ENCODE peak calls at places on chromosomes 2 and 18, in five cellular contexts. One of them, this sample, is unnamed.

GRCh38 chr2:64063924-64064331 is 44.7 kb upstream of the VPS54 start:
- DNase-seq in endothelial cell of umbilical vein: peak; percentile 89
- DNase-seq in OCI-LY7: peak; percentile 66
- DNase-seq in DND-41: no peak
- DNase-seq in osteoblast: no peak
- DNase-seq in this sample: peak; percentile 55

GRCh38 chr2:65377556-65378307 is 54.7 kb downstream of the SPRED2 start:
- DNase-seq in osteoblast: peak; percentile 45
- DNase-seq in endothelial cell of umbilical vein: peak; percentile 60
- DNase-seq in DND-41: no peak
- DNase-seq in OCI-LY7: no peak
- DNase-seq in this sample: peak; percentile 75

GRCh38 chr2:69054431-69054830 is 41.5 kb downstream of the ANTXR1 start:
- DNase-seq in OCI-LY7: no peak
- DNase-seq in DND-41: no peak
- DNase-seq in endothelial cell of umbilical vein: no peak
- DNase-seq in osteoblast: no peak
- DNase-seq in this sample: peak; percentile 20

GRCh38 chr2:226327830-226328229 is 471.8 kb downstream of the IRS1 start:
- DNase-seq in endothelial cell of umbilical vein: no peak
- DNase-seq in OCI-LY7: no peak
- DNase-seq in DND-41: no peak
- DNase-seq in osteoblast: no peak
- DNase-seq in this sample: no peak

GRCh38 chr2:158297606-158298005 is 158.9 kb downstream of the CCDC148 start:
- DNase-seq in endothelial cell of umbilical vein: no peak
- DNase-seq in OCI-LY7: no peak
- DNase-seq in DND-41: no peak
- DNase-seq in osteoblast: no peak
- DNase-seq in this sample: peak; percentile 33

GRCh38 chr2:7437122-7437521 is 519.9 kb downstream of the RNF144A start:
- DNase-seq in DND-41: no peak
- DNase-seq in osteoblast: no peak
- DNase-seq in endothelial cell of umbilical vein: no peak
- DNase-seq in OCI-LY7: no peak
- DNase-seq in this sample: peak; percentile 50

GRCh38 chr2:200702646-200703118 is 109.0 kb upstream of the BZW1 start:
- DNase-seq in OCI-LY7: peak; percentile 37
- DNase-seq in osteoblast: no peak
- DNase-seq in endothelial cell of umbilical vein: no peak
- DNase-seq in DND-41: no peak
- DNase-seq in this sample: no peak

GRCh38 chr18:77068890-77069312 is 63.7 kb downstream of the MBP start:
- DNase-seq in OCI-LY7: no peak
- DNase-seq in endothelial cell of umbilical vein: no peak
- DNase-seq in DND-41: no peak
- DNase-seq in osteoblast: no peak
- DNase-seq in this sample: peak; percentile 54

GRCh38 chr2:60335533-60336237 is 217.8 kb downstream of the BCL11A start:
- DNase-seq in osteoblast: no peak
- DNase-seq in OCI-LY7: no peak
- DNase-seq in DND-41: no peak
- DNase-seq in endothelial cell of umbilical vein: no peak
- DNase-seq in this sample: no peak

GRCh38 chr2:130252880-130253645 is 54.8 kb upstream of the TUBA3E start:
- DNase-seq in endothelial cell of umbilical vein: no peak
- DNase-seq in osteoblast: peak; percentile 85
- DNase-seq in OCI-LY7: no peak
- DNase-seq in DND-41: no peak
- DNase-seq in this sample: peak; percentile 18

GRCh38 chr2:85851253-85851955 is 37.4 kb downstream of the ST3GAL5 start:
- DNase-seq in DND-41: no peak
- DNase-seq in endothelial cell of umbilical vein: no peak
- DNase-seq in osteoblast: no peak
- DNase-seq in OCI-LY7: no peak
- DNase-seq in this sample: no peak

GRCh38 chr2:47088371-47089082 is 66.6 kb downstream of the STPG4 start:
- DNase-seq in DND-41: no peak
- DNase-seq in endothelial cell of umbilical vein: peak; percentile 95
- DNase-seq in OCI-LY7: no peak
- DNase-seq in osteoblast: peak; percentile 93
- DNase-seq in this sample: peak; percentile 67

GRCh38 chr2:46239847-46240181 is 57.4 kb upstream of the EPAS1 start:
- DNase-seq in osteoblast: no peak
- DNase-seq in OCI-LY7: no peak
- DNase-seq in DND-41: peak; percentile 43
- DNase-seq in endothelial cell of umbilical vein: no peak
- DNase-seq in this sample: no peak

GRCh38 chr18:6509417-6510198 is 94.9 kb upstream of the L3MBTL4 start:
- DNase-seq in OCI-LY7: no peak
- DNase-seq in DND-41: no peak
- DNase-seq in endothelial cell of umbilical vein: no peak
- DNase-seq in osteoblast: no peak
- DNase-seq in this sample: no peak

GRCh38 chr2:62577994-62578836 is 72.2 kb upstream of the TMEM17 start:
- DNase-seq in endothelial cell of umbilical vein: peak; percentile 80
- DNase-seq in osteoblast: peak; percentile 82
- DNase-seq in OCI-LY7: no peak
- DNase-seq in DND-41: no peak
- DNase-seq in this sample: peak; percentile 97

GRCh38 chr2:16149349-16150243 is 209.2 kb downstream of the MYCN start:
- DNase-seq in OCI-LY7: no peak
- DNase-seq in endothelial cell of umbilical vein: no peak
- DNase-seq in DND-41: no peak
- DNase-seq in osteoblast: no peak
- DNase-seq in this sample: no peak

GRCh38 chr2:109463891-109464290 is 149.9 kb downstream of the SEPTIN10 start:
- DNase-seq in osteoblast: no peak
- DNase-seq in endothelial cell of umbilical vein: no peak
- DNase-seq in OCI-LY7: no peak
- DNase-seq in DND-41: no peak
- DNase-seq in this sample: no peak

GRCh38 chr18:12741351-12741750 is 38.5 kb downstream of the PSMG2 start:
- DNase-seq in OCI-LY7: no peak
- DNase-seq in endothelial cell of umbilical vein: no peak
- DNase-seq in DND-41: peak; percentile 43
- DNase-seq in osteoblast: peak; percentile 92
- DNase-seq in this sample: peak; percentile 52

GRCh38 chr2:119240311-119241204 is 16.9 kb downstream of the STEAP3 start:
- DNase-seq in osteoblast: peak; percentile 93
- DNase-seq in DND-41: no peak
- DNase-seq in OCI-LY7: no peak
- DNase-seq in endothelial cell of umbilical vein: no peak
- DNase-seq in this sample: peak; percentile 88

GRCh38 chr2:59684101-59684770 is 869.2 kb downstream of the BCL11A start:
- DNase-seq in osteoblast: no peak
- DNase-seq in DND-41: no peak
- DNase-seq in OCI-LY7: no peak
- DNase-seq in endothelial cell of umbilical vein: no peak
- DNase-seq in this sample: no peak

GRCh38 chr2:212536385-212537310 is 2.0 kb downstream of the ERBB4 start:
- DNase-seq in OCI-LY7: no peak
- DNase-seq in osteoblast: peak; percentile 59
- DNase-seq in DND-41: no peak
- DNase-seq in endothelial cell of umbilical vein: peak; percentile 7
- DNase-seq in this sample: no peak

GRCh38 chr2:45194611-45195010 is 185.4 kb upstream of the SIX2 start:
- DNase-seq in endothelial cell of umbilical vein: no peak
- DNase-seq in osteoblast: no peak
- DNase-seq in DND-41: no peak
- DNase-seq in OCI-LY7: no peak
- DNase-seq in this sample: no peak

GRCh38 chr18:23627325-23627724 is 35.4 kb downstream of the ANKRD29 start:
- DNase-seq in DND-41: no peak
- DNase-seq in OCI-LY7: no peak
- DNase-seq in osteoblast: peak; percentile 76
- DNase-seq in endothelial cell of umbilical vein: peak; percentile 85
- DNase-seq in this sample: peak; percentile 87

GRCh38 chr2:95026471-95027368 is 1.2 kb downstream of the MAL start:
- DNase-seq in OCI-LY7: no peak
- DNase-seq in endothelial cell of umbilical vein: no peak
- DNase-seq in osteoblast: peak; percentile 79
- DNase-seq in DND-41: peak; percentile 49
- DNase-seq in this sample: no peak

GRCh38 chr2:147937744-147938349 is 82.7 kb downstream of the ORC4 start:
- DNase-seq in osteoblast: peak; percentile 6
- DNase-seq in OCI-LY7: peak; percentile 41
- DNase-seq in DND-41: no peak
- DNase-seq in endothelial cell of umbilical vein: peak; percentile 36
- DNase-seq in this sample: peak; percentile 18

GRCh38 chr2:163370169-163370886 is 365.5 kb downstream of the FIGN start:
- DNase-seq in OCI-LY7: no peak
- DNase-seq in endothelial cell of umbilical vein: no peak
- DNase-seq in DND-41: no peak
- DNase-seq in osteoblast: no peak
- DNase-seq in this sample: no peak

GRCh38 chr2:112170495-112170894 is 32.3 kb downstream of the FBLN7 start:
- DNase-seq in endothelial cell of umbilical vein: no peak
- DNase-seq in osteoblast: no peak
- DNase-seq in OCI-LY7: no peak
- DNase-seq in DND-41: no peak
- DNase-seq in this sample: no peak

GRCh38 chr2:224308267-224308911 is 93.5 kb downstream of the FAM124B start:
- DNase-seq in DND-41: no peak
- DNase-seq in endothelial cell of umbilical vein: no peak
- DNase-seq in osteoblast: peak; percentile 25
- DNase-seq in OCI-LY7: no peak
- DNase-seq in this sample: no peak

GRCh38 chr18:12819330-12819729 is 64.7 kb downstream of the PTPN2 start:
- DNase-seq in OCI-LY7: no peak
- DNase-seq in osteoblast: no peak
- DNase-seq in DND-41: no peak
- DNase-seq in endothelial cell of umbilical vein: no peak
- DNase-seq in this sample: no peak

GRCh38 chr2:96369186-96369585 is 33.6 kb downstream of the NCAPH start:
- DNase-seq in endothelial cell of umbilical vein: no peak
- DNase-seq in OCI-LY7: no peak
- DNase-seq in DND-41: no peak
- DNase-seq in osteoblast: no peak
- DNase-seq in this sample: no peak

GRCh38 chr18:57942493-57942892 is 101.5 kb upstream of the NEDD4L start:
- DNase-seq in OCI-LY7: no peak
- DNase-seq in DND-41: no peak
- DNase-seq in osteoblast: no peak
- DNase-seq in endothelial cell of umbilical vein: no peak
- DNase-seq in this sample: no peak

GRCh38 chr18:63446266-63446665 is 24.0 kb upstream of the VPS4B start:
- DNase-seq in OCI-LY7: no peak
- DNase-seq in endothelial cell of umbilical vein: no peak
- DNase-seq in osteoblast: no peak
- DNase-seq in DND-41: no peak
- DNase-seq in this sample: no peak

GRCh38 chr2:176110975-176111663 is 4.0 kb downstream of the HOXD11 start:
- DNase-seq in OCI-LY7: peak; percentile 36
- DNase-seq in DND-41: no peak
- DNase-seq in osteoblast: peak; percentile 96
- DNase-seq in endothelial cell of umbilical vein: peak; percentile 74
- DNase-seq in this sample: peak; percentile 38

GRCh38 chr2:191012346-191012745 is 1.6 kb downstream of the STAT1 start:
- DNase-seq in endothelial cell of umbilical vein: no peak
- DNase-seq in osteoblast: no peak
- DNase-seq in OCI-LY7: no peak
- DNase-seq in DND-41: no peak
- DNase-seq in this sample: no peak
- H3K4me3 ChIP-seq in endothelial cell of umbilical vein: no peak overlapping the region
- H3K4me3 ChIP-seq in osteoblast: peak overlapping the region; percentile 92
- H3K4me3 ChIP-seq in OCI-LY7: no peak overlapping the region
- H3K4me3 ChIP-seq in DND-41: peak overlapping the region; percentile 96
- H3K4me3 ChIP-seq in this sample: peak overlapping the region; percentile 97

DNA sequence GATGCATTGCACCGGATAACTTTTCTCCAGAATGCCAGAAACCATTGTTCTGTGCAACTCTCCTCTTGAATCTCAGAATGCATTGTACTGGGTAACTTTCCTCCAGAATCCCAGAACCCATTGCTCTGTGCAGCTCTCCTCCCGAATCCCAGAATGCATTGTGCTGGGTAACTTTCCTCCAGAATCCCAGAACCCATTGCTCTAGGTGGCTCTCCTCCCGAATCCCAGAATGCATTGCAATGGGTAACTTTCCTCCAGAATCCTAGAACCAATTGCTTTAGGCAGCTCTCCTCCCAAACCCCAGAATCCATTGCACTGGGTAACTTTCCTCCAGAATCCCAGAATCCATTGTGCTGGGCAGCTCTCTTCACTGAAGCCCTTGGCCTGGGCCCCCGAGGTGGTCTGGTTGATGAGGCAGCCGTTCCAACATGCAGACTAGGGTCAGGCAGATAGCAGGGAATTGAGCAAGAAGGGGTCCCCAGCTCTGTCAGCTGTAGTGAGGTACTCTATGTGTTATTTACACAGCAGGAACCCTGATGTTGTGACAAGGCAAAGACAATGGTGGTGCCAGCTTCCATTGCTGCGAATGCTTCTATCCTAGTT is 9.4 kb downstream of the FOSL2 start:
- DNase-seq in OCI-LY7: no peak
- DNase-seq in DND-41: no peak
- DNase-seq in endothelial cell of umbilical vein: no peak
- DNase-seq in osteoblast: no peak
- DNase-seq in this sample: no peak
- H4K20me1 ChIP-seq in OCI-LY7: no peaks in the 10 kb centered on the region
- H4K20me1 ChIP-seq in DND-41: peaks cover 14% of the 10 kb centered on the region
- H4K20me1 ChIP-seq in endothelial cell of umbilical vein: peaks cover 4% of the 10 kb centered on the region
- H4K20me1 ChIP-seq in osteoblast: peaks cover 96% of the 10 kb centered on the region
- H4K20me1 ChIP-seq in this sample: peaks cover 3% of the 10 kb centered on the region

DNA sequence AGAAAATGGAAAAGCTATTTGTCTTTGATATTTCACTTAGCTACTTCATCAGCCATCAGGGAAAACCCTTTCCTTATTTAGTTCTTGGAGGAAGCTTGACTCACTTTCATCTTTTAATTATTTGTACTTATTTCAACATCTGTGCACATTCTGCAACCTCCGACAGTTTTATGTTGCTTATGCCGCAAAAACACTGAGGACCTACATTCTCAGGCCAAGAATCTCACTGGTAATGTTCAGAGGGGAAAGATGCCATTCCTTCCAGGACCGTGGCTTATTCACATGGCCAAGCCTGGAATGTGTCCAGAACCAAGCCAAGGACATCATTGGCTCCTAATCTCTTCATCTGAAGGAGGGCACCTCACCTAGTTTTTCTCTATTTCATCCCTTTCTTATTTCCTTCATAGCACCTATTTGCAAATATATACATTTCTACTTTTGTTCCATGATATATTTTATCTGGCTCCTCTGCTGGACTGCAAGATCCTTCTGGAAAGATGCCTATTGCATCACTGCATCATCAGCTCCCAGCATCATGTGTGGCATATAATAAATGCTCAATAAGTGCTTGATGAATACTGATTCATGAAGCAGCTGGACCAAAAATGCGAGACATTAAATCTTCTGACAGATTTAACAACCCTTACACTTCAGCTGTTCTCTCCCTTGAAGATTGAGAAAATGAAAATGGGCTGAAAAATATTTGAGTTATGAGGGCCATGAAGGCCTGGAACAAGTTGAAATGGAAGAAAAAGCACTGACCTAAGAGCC is 377.1 kb downstream of the TNS1 start:
- DNase-seq in OCI-LY7: no peak
- DNase-seq in osteoblast: no peak
- DNase-seq in DND-41: no peak
- DNase-seq in endothelial cell of umbilical vein: no peak
- DNase-seq in this sample: peak; percentile 28
- H3K4me3 ChIP-seq in OCI-LY7: no peak overlapping the region
- H3K4me3 ChIP-seq in osteoblast: no peak overlapping the region
- H3K4me3 ChIP-seq in DND-41: no peak overlapping the region
- H3K4me3 ChIP-seq in endothelial cell of umbilical vein: no peak overlapping the region
- H3K4me3 ChIP-seq in this sample: no peak overlapping the region

GRCh38 chr2:3289164-3289515 is 88.5 kb downstream of the EIPR1 start:
- DNase-seq in OCI-LY7: no peak
- DNase-seq in osteoblast: no peak
- DNase-seq in DND-41: no peak
- DNase-seq in endothelial cell of umbilical vein: no peak
- DNase-seq in this sample: no peak
- H4K20me1 ChIP-seq in OCI-LY7: no peaks in the 10 kb centered on the region
- H4K20me1 ChIP-seq in osteoblast: peaks cover 6% of the 10 kb centered on the region
- H4K20me1 ChIP-seq in DND-41: no peaks in the 10 kb centered on the region
- H4K20me1 ChIP-seq in endothelial cell of umbilical vein: no peaks in the 10 kb centered on the region
- H4K20me1 ChIP-seq in this sample: no peaks in the 10 kb centered on the region